ENCODE peak calls at places on chromosomes 11 and 22, in eight cellular contexts. T, X, B, A, S, U, G and Y are unnamed samples.

GRCh38 chr11:94734563-94735275 is 33.4 kb upstream of the AMOTL1 start:
- DNase-seq in T (no peak), X (no peak), B (no peak), A (no peak), S (no peak), U (peak; percentile 43), G (no peak), Y (no peak)

GRCh38 chr11:103548838-103549237 is 439.6 kb downstream of the DYNC2H1 start:
- DNase-seq in T (no peak), X (no peak), B (no peak), A (no peak), S (no peak), U (no peak), G (no peak), Y (no peak)

GRCh38 chr11:65444314-65445051 is 21.9 kb downstream of the NEAT1 start:
- DNase-seq in T (peak; percentile 43), X (no peak), B (no peak), A (no peak), S (peak; percentile 55), U (no peak), G (no peak), Y (peak; percentile 77)

GRCh38 chr22:43776081-43776670 is 35.9 kb downstream of the EFCAB6 start:
- DNase-seq in T (peak; percentile 10), X (no peak), B (no peak), A (no peak), S (no peak), U (no peak), G (no peak), Y (no peak)

GRCh38 chr11:17544181-17544622 is at the start of gene USH1C:
- DNase-seq in T (no peak), X (peak; percentile 92), B (peak; percentile 17), A (no peak), S (no peak), U (peak; percentile 65), G (peak; percentile 76), Y (peak; percentile 35)

GRCh38 chr11:12121504-12121903 is 11.1 kb downstream of the MICAL2 start:
- DNase-seq in T (no peak), X (no peak), B (no peak), A (no peak), S (no peak), U (no peak), G (no peak), Y (no peak)

GRCh38 chr11:128415539-128415938 is 171.8 kb downstream of the ETS1 start:
- DNase-seq in T (peak; percentile 84), X (no peak), B (no peak), A (no peak), S (no peak), U (no peak), G (no peak), Y (no peak)

GRCh38 chr11:109971184-109971523 is 122.0 kb upstream of the ZC3H12C start:
- DNase-seq in T (peak; percentile 84), X (no peak), B (no peak), A (no peak), S (no peak), U (peak; percentile 12), G (no peak), Y (no peak)

GRCh38 chr11:85595285-85595884 is 31.8 kb downstream of the DLG2 start:
- DNase-seq in T (peak; percentile 63), X (no peak), B (no peak), A (no peak), S (no peak), U (peak; percentile 53), G (peak; percentile 32), Y (no peak)

GRCh38 chr22:40511604-40512003 is 124.9 kb downstream of the MRTFA start:
- DNase-seq in T (no peak), X (no peak), B (no peak), A (no peak), S (peak; percentile 67), U (no peak), G (no peak), Y (peak; percentile 24)

DNA sequence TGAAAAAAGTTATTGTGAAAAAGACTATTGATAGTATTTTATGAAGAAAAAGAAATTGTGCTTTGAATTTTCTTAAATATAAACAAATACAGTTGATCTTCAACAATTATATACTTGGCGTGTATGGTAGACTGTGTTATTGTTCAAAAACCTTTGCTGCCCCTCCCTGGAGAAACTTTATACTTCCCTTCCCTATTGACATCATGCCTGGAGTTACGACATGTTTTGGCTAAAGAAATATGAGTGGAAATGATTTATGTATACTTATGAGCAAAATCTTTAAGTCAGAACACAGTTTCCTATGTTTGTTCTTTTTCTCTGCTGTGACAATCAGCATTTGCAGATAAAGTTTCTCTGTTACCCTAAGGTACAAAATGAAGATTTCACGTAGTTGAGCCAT is 243.8 kb downstream of the TMEM135 start:
- DNase-seq in T (peak; percentile 77), X (no peak), B (no peak), A (no peak), S (no peak), U (no peak), G (no peak), Y (no peak)
- TF ChIP-seq CTCF in T (peak; percentile 57), X (no peak), B (peak; percentile 53), A (peak; percentile 35), S (peak; percentile 25), U (no peak), G (peak; percentile 45), Y (peak; percentile 31)

GRCh38 chr11:61910473-61911123 is 6.8 kb downstream of the RAB3IL1 start:
- DNase-seq in T (no peak), X (peak; percentile 16), B (peak; percentile 19), A (peak; percentile 18), S (no peak), U (no peak), G (peak; percentile 14), Y (peak; percentile 25)
- H3K4me1 ChIP-seq in T (no peaks in the 10 kb centered on the region), X (no peaks in the 10 kb centered on the region), B (peaks cover 50% of the 10 kb centered on the region), A (peaks cover 6% of the 10 kb centered on the region), S (no peaks in the 10 kb centered on the region), U (no peaks in the 10 kb centered on the region), G (no peaks in the 10 kb centered on the region), Y (no peaks in the 10 kb centered on the region)

DNA sequence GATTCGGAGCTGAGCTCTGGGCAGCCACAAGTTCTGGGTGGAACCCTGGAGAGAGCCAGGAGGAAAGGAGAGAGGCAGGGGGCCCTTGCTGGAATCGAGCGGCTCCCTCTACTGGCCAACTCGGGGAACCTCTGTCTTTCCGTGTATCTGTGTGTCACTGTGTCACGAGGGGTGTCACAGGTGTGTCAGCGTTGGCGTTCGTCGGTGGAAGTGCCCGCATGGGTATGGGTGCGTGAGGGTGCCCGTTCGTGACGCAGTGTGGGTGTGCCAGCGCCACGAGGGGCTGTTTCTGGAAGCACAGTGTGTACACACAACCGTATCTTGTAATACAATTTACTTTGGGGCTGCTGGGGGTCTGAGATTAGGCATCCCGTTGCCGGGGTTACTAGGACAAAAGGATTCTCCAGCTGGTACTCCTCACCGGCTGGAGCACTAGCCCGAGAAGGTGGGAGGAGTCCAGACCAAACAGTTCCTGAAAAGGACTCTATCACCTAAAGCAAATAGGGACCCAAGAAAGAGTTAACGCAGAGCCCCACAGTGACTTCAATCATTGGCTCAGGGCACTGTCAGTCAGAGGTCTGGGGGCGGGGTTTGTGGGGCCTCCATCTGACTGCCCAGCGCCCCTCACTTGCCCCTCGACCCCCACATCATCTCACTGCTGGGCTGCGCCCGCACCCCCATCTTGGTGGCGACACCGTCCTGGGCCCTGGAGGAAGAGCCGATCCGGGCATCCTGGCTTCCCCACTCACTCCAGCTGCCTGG is 2.6 kb upstream of the BCL9L start:
- DNase-seq in T (peak; percentile 92), X (peak; percentile 95), B (peak; percentile 89), A (peak; percentile 92), S (peak; percentile 98), U (peak; percentile 93), G (peak; percentile 95), Y (peak; percentile 91)
- TF ChIP-seq CTCF in T (peak; percentile 88), X (peak; percentile 77), B (peak; percentile 97), A (peak; percentile 90), S (peak; percentile 98), U (peak; percentile 97), G (peak; percentile 94), Y (peak; percentile 88)

DNA sequence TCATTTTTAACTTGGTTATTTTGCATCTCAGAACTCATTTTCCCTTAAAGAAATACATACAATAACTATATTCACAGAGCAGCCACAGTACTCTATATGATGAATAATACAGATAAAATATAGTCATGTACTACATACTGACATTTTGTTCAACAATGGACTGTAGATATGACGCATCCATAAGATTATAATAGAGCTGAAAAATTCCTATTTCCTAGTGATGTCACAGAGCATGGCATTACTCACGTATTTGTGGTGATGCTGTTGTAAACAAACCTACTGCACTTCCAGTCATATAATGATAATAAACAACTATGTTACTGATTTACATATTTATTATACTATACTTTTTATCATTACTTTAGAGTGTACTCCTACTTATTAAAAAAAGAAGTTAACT is 38.7 kb downstream of the NARS2 start:
- DNase-seq in T (peak; percentile 82), X (no peak), B (no peak), A (no peak), S (no peak), U (no peak), G (no peak), Y (no peak)
- H3K4me1 ChIP-seq in T (peaks cover 1% of the 10 kb centered on the region), X (no peaks in the 10 kb centered on the region), B (peaks cover 14% of the 10 kb centered on the region), A (peaks cover 3% of the 10 kb centered on the region), S (peaks cover 12% of the 10 kb centered on the region), U (no peaks in the 10 kb centered on the region), G (no peaks in the 10 kb centered on the region), Y (no peaks in the 10 kb centered on the region)

GRCh38 chr11:1917523-1918435 is 1.7 kb upstream of the TNNT3 start:
- DNase-seq in T (no peak), X (no peak), B (no peak), A (peak; percentile 61), S (peak; percentile 77), U (peak; percentile 42), G (peak; percentile 59), Y (peak; percentile 59)

GRCh38 chr11:1916986-1917522 is 2.4 kb upstream of the TNNT3 start:
- DNase-seq in T (no peak), X (no peak), B (no peak), A (peak; percentile 56), S (peak; percentile 58), U (no peak), G (no peak), Y (peak; percentile 65)

GRCh38 chr11:1919428-1920127 is at the start of gene TNNT3:
- DNase-seq in T (no peak), X (no peak), B (no peak), A (no peak), S (peak; percentile 90), U (peak; percentile 22), G (peak; percentile 38), Y (peak; percentile 91)

GRCh38 chr11:1920128-1920908 is 815 bp downstream of the TNNT3 start:
- DNase-seq in T (no peak), X (no peak), B (no peak), A (no peak), S (no peak), U (peak; percentile 1), G (peak; percentile 32), Y (no peak)

GRCh38 chr11:1918436-1919315 is 827 bp upstream of the TNNT3 start:
- DNase-seq in T (no peak), X (no peak), B (no peak), A (no peak), S (no peak), U (no peak), G (peak; percentile 38), Y (peak; percentile 68)
- TF ChIP-seq CTCF in T (no peak), X (no peak), B (no peak), A (no peak), S (peak; percentile 12), U (no peak), G (peak; percentile 19), Y (peak; percentile 17)

GRCh38 chr11:47253660-47254059 is 4.1 kb upstream of the NR1H3 start:
- DNase-seq in T (no peak), X (no peak), B (no peak), A (no peak), S (no peak), U (no peak), G (no peak), Y (no peak)
- H3K4me1 ChIP-seq in T (peaks cover 25% of the 10 kb centered on the region), X (peaks cover 38% of the 10 kb centered on the region), B (peaks cover 71% of the 10 kb centered on the region), A (peaks cover 39% of the 10 kb centered on the region), S (peaks cover 52% of the 10 kb centered on the region), U (peaks cover 27% of the 10 kb centered on the region), G (peaks cover 18% of the 10 kb centered on the region), Y (peaks cover 20% of the 10 kb centered on the region)